ENCODE peak calls at places on chromosome 10, in nine cellular contexts. N, F, G, P, D, R, M, T and Z are unnamed samples.

GRCh38 chr10:3057946-3058345 is 9.4 kb upstream of the PFKP start:
- DNase-seq in N (no peak), F (no peak), G (no peak), P (no peak), D (no peak), R (no peak), M (no peak), T (no peak), Z (no peak)

GRCh38 chr10:15540729-15541128 is 169.6 kb upstream of the FAM171A1 start:
- DNase-seq in N (no peak), F (no peak), G (peak), P (no peak), D (no peak), R (no peak), M (no peak), T (no peak), Z (no peak)

GRCh38 chr10:60197206-60197605 is 192.5 kb downstream of the ANK3 start:
- DNase-seq in N (no peak), F (no peak), G (no peak), P (no peak), D (no peak), R (no peak), M (no peak), T (no peak), Z (no peak)

GRCh38 chr10:103881420-103882284 is 26.3 kb upstream of the SH3PXD2A start:
- DNase-seq in N (no peak), F (no peak), G (no peak), P (no peak), D (no peak), R (no peak), M (no peak), T (no peak), Z (no peak)

GRCh38 chr10:103859161-103860141 is 4.1 kb upstream of the SH3PXD2A start:
- DNase-seq in N (no peak), F (no peak), G (peak), P (peak), D (peak), R (peak), M (no peak), T (no peak), Z (peak)

GRCh38 chr10:80259405-80259871 is 30.0 kb downstream of the MAT1A start:
- DNase-seq in N (no peak), F (no peak), G (no peak), P (no peak), D (no peak), R (no peak), M (no peak), T (no peak), Z (no peak)

GRCh38 chr10:133523631-133524203 is 3.4 kb upstream of the CYP2E1 start:
- DNase-seq in N (no peak), F (no peak), G (no peak), P (no peak), D (no peak), R (no peak), M (no peak), T (no peak), Z (no peak)

GRCh38 chr10:100737359-100738054 is 7.9 kb upstream of the PAX2 start:
- DNase-seq in N (no peak), F (no peak), G (no peak), P (no peak), D (no peak), R (no peak), M (no peak), T (no peak), Z (no peak)

GRCh38 chr10:70740441-70741288 is 44.5 kb downstream of the TBATA start:
- DNase-seq in N (no peak), F (no peak), G (peak), P (no peak), D (no peak), R (no peak), M (no peak), T (no peak), Z (no peak)

GRCh38 chr10:92164024-92164423 is 126.9 kb downstream of the CPEB3 start:
- DNase-seq in N (no peak), F (no peak), G (no peak), P (no peak), D (no peak), R (no peak), M (no peak), T (no peak), Z (no peak)

GRCh38 chr10:128274938-128275337 is 148.7 kb upstream of the MKI67 start:
- DNase-seq in N (no peak), F (no peak), G (peak), P (no peak), D (no peak), R (no peak), M (no peak), T (no peak), Z (no peak)

GRCh38 chr10:59580257-59580863 is 129.3 kb downstream of the SLC16A9 start:
- DNase-seq in N (no peak), F (no peak), G (peak), P (peak), D (peak), R (no peak), M (no peak), T (no peak), Z (no peak)

GRCh38 chr10:96468845-96469244 is 44.9 kb downstream of the TLL2 start:
- DNase-seq in N (no peak), F (no peak), G (no peak), P (no peak), D (no peak), R (no peak), M (peak), T (no peak), Z (no peak)

GRCh38 chr10:29256019-29256418 is 32.9 kb upstream of the LYZL1 start:
- DNase-seq in N (no peak), F (no peak), G (no peak), P (no peak), D (no peak), R (no peak), M (no peak), T (no peak), Z (no peak)

GRCh38 chr10:63429280-63429679 is 36.5 kb downstream of the JMJD1C start:
- DNase-seq in N (no peak), F (no peak), G (peak), P (peak), D (no peak), R (no peak), M (no peak), T (no peak), Z (no peak)

GRCh38 chr10:21134645-21135395 is 237.7 kb upstream of the NEBL start:
- DNase-seq in N (no peak), F (no peak), G (no peak), P (peak), D (no peak), R (no peak), M (no peak), T (no peak), Z (no peak)

GRCh38 chr10:99779335-99779734 is 3.1 kb upstream of the ABCC2 start:
- DNase-seq in N (no peak), F (no peak), G (peak), P (peak), D (no peak), R (no peak), M (no peak), T (no peak), Z (peak)

GRCh38 chr10:32692174-32692573 is 246.2 kb downstream of the CCDC7 start:
- DNase-seq in N (no peak), F (no peak), G (no peak), P (peak), D (no peak), R (no peak), M (no peak), T (no peak), Z (no peak)

GRCh38 chr10:110548002-110548401 is 19.5 kb upstream of the SMC3 start:
- DNase-seq in N (no peak), F (no peak), G (no peak), P (no peak), D (no peak), R (no peak), M (no peak), T (no peak), Z (no peak)

GRCh38 chr10:35007858-35008301 is 82.3 kb downstream of the CUL2 start:
- DNase-seq in N (no peak), F (no peak), G (no peak), P (peak), D (peak), R (no peak), M (no peak), T (no peak), Z (no peak)

GRCh38 chr10:73039635-73040034 is 57.0 kb downstream of the P4HA1 start:
- DNase-seq in N (no peak), F (no peak), G (peak), P (peak), D (no peak), R (no peak), M (no peak), T (no peak), Z (no peak)

GRCh38 chr10:102186128-102186527 is 33.9 kb downstream of the NOLC1 start:
- DNase-seq in N (no peak), F (no peak), G (no peak), P (no peak), D (no peak), R (no peak), M (no peak), T (no peak), Z (no peak)

GRCh38 chr10:60114765-60115586 is 208.6 kb upstream of the CCDC6 start:
- DNase-seq in N (no peak), F (no peak), G (peak), P (peak), D (peak), R (no peak), M (no peak), T (peak), Z (peak)